ENCODE peak calls at places on chromosome 10, in eight cellular contexts. I is NCI-H774, C is mesenteric fat pad, Y is uterus, Z is ELR, O is ELF-1, S is GM19239, A is posterior vena cava. T is an unnamed sample.
A peak's percentile ranks its signal among the peaks of the same experiment; 100 is the strongest.

GRCh38 chr10:131024259-131025131 is 287.0 kb downstream of the TCERG1L start:
- DNase-seq in O (no peak), S (no peak), C (peak; percentile 87), A (no peak), Z (no peak), I (no peak), Y (no peak), T (no peak)

GRCh38 chr10:124151466-124152095 is 58.2 kb upstream of the CHST15 start:
- DNase-seq in Y (no peak), Z (no peak), A (peak; percentile 59), I (no peak), C (peak; percentile 71), S (no peak), O (no peak), T (no peak)

GRCh38 chr10:27258838-27259532 is 18.4 kb upstream of the ACBD5 start:
- DNase-seq in Z (no peak), O (peak; percentile 50), C (no peak), S (no peak), Y (no peak), I (no peak), A (no peak), T (no peak)

GRCh38 chr10:102334106-102334505 is 61.4 kb upstream of the NFKB2 start:
- DNase-seq in C (no peak), A (no peak), O (peak; percentile 57), I (no peak), Y (no peak), S (no peak), Z (no peak), T (peak; percentile 24)

GRCh38 chr10:33143160-33143728 is 185.2 kb upstream of the ITGB1 start:
- DNase-seq in I (no peak), A (no peak), Y (no peak), Z (peak; percentile 93), S (no peak), C (no peak), O (no peak), T (no peak)

GRCh38 chr10:113053881-113054280 is 103.8 kb downstream of the TCF7L2 start:
- DNase-seq in S (no peak), A (no peak), Y (no peak), O (peak; percentile 89), C (no peak), Z (peak; percentile 60), I (no peak), T (no peak)

GRCh38 chr10:4671451-4672145 is 154.4 kb upstream of the AKR1E2 start:
- DNase-seq in C (no peak), Z (peak; percentile 94), S (no peak), O (no peak), Y (no peak), A (no peak), I (no peak), T (no peak)

GRCh38 chr10:98892523-98892922 is 343.1 kb downstream of the HPSE2 start:
- DNase-seq in I (no peak), Z (no peak), O (no peak), A (no peak), S (no peak), C (no peak), Y (no peak), T (no peak)

GRCh38 chr10:111532139-111532538 is 455.3 kb downstream of the ADRA2A start:
- DNase-seq in A (no peak), Y (no peak), S (no peak), C (no peak), I (no peak), O (no peak), Z (no peak), T (no peak)

GRCh38 chr10:38127812-38128211 is 33.7 kb downstream of the ZNF37A start:
- DNase-seq in I (no peak), Y (no peak), O (no peak), Z (no peak), S (no peak), A (no peak), C (no peak), T (no peak)

GRCh38 chr10:25465582-25466372 is 291.0 kb downstream of the GPR158 start:
- DNase-seq in S (no peak), Y (no peak), I (peak; percentile 72), Z (no peak), O (no peak), C (no peak), A (no peak), T (no peak)

T was measured in left cardiac atrium.